ENCODE peak calls at places on chromosomes 16 and 17, in five cellular contexts. Z, C, N, X and Y are unnamed samples.

GRCh38 chr16:88882358-88883030 is 16.0 kb upstream of the PABPN1L start:
- DNase-seq in C (peak), X (no peak), N (no peak), Z (no peak), Y (no peak)

GRCh38 chr17:8137645-8138342 is 13.9 kb upstream of the HES7 start:
- DNase-seq in N (no peak), X (no peak), Z (no peak), C (no peak), Y (no peak)

GRCh38 chr16:53816211-53816610 is 112.3 kb downstream of the FTO start:
- DNase-seq in C (no peak), N (no peak), X (no peak), Z (no peak), Y (no peak)

GRCh38 chr17:68295086-68295485 is 3.8 kb downstream of the ARSG start:
- DNase-seq in X (no peak), N (no peak), Z (no peak), C (no peak), Y (no peak)

GRCh38 chr17:68460715-68461114 is 3.4 kb upstream of the WIPI1 start:
- DNase-seq in N (no peak), Z (no peak), C (no peak), X (no peak), Y (no peak)

GRCh38 chr16:84355149-84355548 is 13.2 kb upstream of the ATP2C2 start:
- DNase-seq in X (no peak), C (no peak), Z (no peak), N (no peak), Y (no peak)

GRCh38 chr16:9151597-9151996 is 60.2 kb downstream of the HAPSTR1 start:
- DNase-seq in X (no peak), N (no peak), C (no peak), Z (no peak), Y (peak)

GRCh38 chr17:61756561-61756960 is 106.8 kb downstream of the BRIP1 start:
- DNase-seq in Z (no peak), X (no peak), N (no peak), C (no peak), Y (no peak)

GRCh38 chr17:12391468-12391867 is 274.2 kb upstream of the MYOCD start:
- DNase-seq in N (no peak), C (no peak), Z (no peak), X (no peak), Y (no peak)

GRCh38 chr17:42460371-42460770 is 1.7 kb downstream of the ATP6V0A1 start:
- DNase-seq in X (no peak), N (no peak), Z (no peak), C (no peak), Y (no peak)

GRCh38 chr17:68161644-68162428 is 86.0 kb upstream of the AMZ2 start:
- DNase-seq in C (no peak), Z (no peak), N (no peak), X (no peak), Y (no peak)

GRCh38 chr17:78101542-78101941 is 27.0 kb downstream of the TMC6 start:
- DNase-seq in N (no peak), Z (no peak), C (no peak), X (no peak), Y (no peak)

GRCh38 chr17:81097134-81097942 is 62.4 kb downstream of the BAIAP2 start:
- DNase-seq in N (no peak), Z (no peak), C (peak), X (peak), Y (peak)

GRCh38 chr17:66840061-66840460 is 5.1 kb downstream of the CACNG5 start:
- DNase-seq in C (no peak), X (no peak), Z (no peak), N (no peak), Y (no peak)

GRCh38 chr16:2814757-2815298 is 2.2 kb upstream of the PRSS21 start:
- DNase-seq in Z (no peak), N (no peak), C (no peak), X (no peak), Y (no peak)